ENCODE peak calls at places on chromosomes 12 and 14, in six cellular contexts. J is renal cortical epithelial cell, P is PC-3, I is GF-D8, T is HFFc6, N is AG09309. Y is an unnamed sample.

GRCh38 chr12:124087251-124088141 is 114.5 kb downstream of the ZNF664 start:
- DNase-seq in J (no peak), P (no peak), I (no peak), T (no peak), N (no peak), Y (no peak)

GRCh38 chr12:55068416-55069010 is 48.7 kb downstream of the NEUROD4 start:
- DNase-seq in J (peak), P (peak), I (peak), T (peak), N (peak), Y (peak)

GRCh38 chr12:71214511-71215285 is 56.9 kb upstream of the TSPAN8 start:
- DNase-seq in J (peak), P (no peak), I (no peak), T (no peak), N (no peak), Y (no peak)

GRCh38 chr12:77224346-77224745 is 159.0 kb upstream of the E2F7 start:
- DNase-seq in J (no peak), P (no peak), I (no peak), T (no peak), N (no peak), Y (no peak)

GRCh38 chr12:79983969-79984629 is 49.2 kb upstream of the PPP1R12A start:
- DNase-seq in J (peak), P (peak), I (no peak), T (peak), N (peak), Y (no peak)

GRCh38 chr14:36105401-36105800 is 71.1 kb downstream of the PTCSC3 start:
- DNase-seq in J (peak), P (peak), I (no peak), T (no peak), N (no peak), Y (no peak)

GRCh38 chr14:90555126-90556049 is 158.6 kb downstream of the CALM1 start:
- DNase-seq in J (no peak), P (no peak), I (no peak), T (no peak), N (no peak), Y (no peak)

GRCh38 chr14:34387974-34388533 is 74.0 kb downstream of the SPTSSA start:
- DNase-seq in J (peak), P (peak), I (no peak), T (no peak), N (no peak), Y (no peak)

GRCh38 chr12:14853966-14854365 is 10.6 kb upstream of the ART4 start:
- DNase-seq in J (no peak), P (no peak), I (no peak), T (no peak), N (no peak), Y (no peak)

GRCh38 chr12:107352347-107353081 is 259.2 kb upstream of the CRY1 start:
- DNase-seq in J (peak), P (no peak), I (no peak), T (no peak), N (no peak), Y (peak)

GRCh38 chr14:55129428-55130193 is 559 bp downstream of the LGALS3 start:
- DNase-seq in J (peak), P (peak), I (no peak), T (peak), N (no peak), Y (no peak)

GRCh38 chr14:73739174-73739898 is 25.2 kb upstream of the PNMA1 start:
- DNase-seq in J (no peak), P (no peak), I (no peak), T (no peak), N (no peak), Y (no peak)

GRCh38 chr12:45469902-45470301 is 254.0 kb downstream of the ANO6 start:
- DNase-seq in J (no peak), P (no peak), I (no peak), T (no peak), N (no peak), Y (peak)

GRCh38 chr12:131077931-131078391 is 124.3 kb downstream of the ADGRD1 start:
- DNase-seq in J (no peak), P (no peak), I (no peak), T (no peak), N (no peak), Y (no peak)

GRCh38 chr14:92362781-92363235 is 39.8 kb downstream of the SLC24A4 start:
- DNase-seq in J (peak), P (peak), I (no peak), T (peak), N (peak), Y (no peak)

Y was measured in AML-193.